ENCODE peak calls at places on chromosomes 2 and 18, in five cellular contexts. M is GM12865, H is Panc1, D is foreskin fibroblast, N is pancreas. O is an unnamed sample.

GRCh38 chr2:37676274-37676673 is 4.8 kb upstream of the CDC42EP3 start:
- DNase-seq in M (no peak), H (no peak), D (no peak), N (no peak), O (no peak)

GRCh38 chr2:109032229-109032800 is 43.3 kb upstream of the EDAR start:
- DNase-seq in M (no peak), H (no peak), D (no peak), N (no peak), O (peak; percentile 8)

GRCh38 chr2:142165790-142166189 is 35.0 kb upstream of the LRP1B start:
- DNase-seq in M (peak; percentile 71), H (no peak), D (no peak), N (no peak), O (peak; percentile 91)

GRCh38 chr2:151481744-151482143 is 72.0 kb downstream of the RIF1 start:
- DNase-seq in M (peak; percentile 21), H (no peak), D (no peak), N (no peak), O (no peak)

GRCh38 chr2:7490672-7491071 is 573.5 kb downstream of the RNF144A start:
- DNase-seq in M (no peak), H (no peak), D (no peak), N (no peak), O (no peak)

GRCh38 chr2:36330456-36331395 is 24.9 kb upstream of the CRIM1 start:
- DNase-seq in M (no peak), H (no peak), D (no peak), N (no peak), O (no peak)

GRCh38 chr2:54504866-54505265 is 48.7 kb downstream of the SPTBN1 start:
- DNase-seq in M (no peak), H (no peak), D (no peak), N (no peak), O (no peak)

GRCh38 chr2:15979051-15979758 is 38.9 kb downstream of the MYCN start:
- DNase-seq in M (no peak), H (no peak), D (no peak), N (no peak), O (no peak)

GRCh38 chr18:48929212-48929612 is 21.6 kb downstream of the SMAD7 start:
- DNase-seq in M (no peak), H (no peak), D (no peak), N (no peak), O (no peak)

DNA sequence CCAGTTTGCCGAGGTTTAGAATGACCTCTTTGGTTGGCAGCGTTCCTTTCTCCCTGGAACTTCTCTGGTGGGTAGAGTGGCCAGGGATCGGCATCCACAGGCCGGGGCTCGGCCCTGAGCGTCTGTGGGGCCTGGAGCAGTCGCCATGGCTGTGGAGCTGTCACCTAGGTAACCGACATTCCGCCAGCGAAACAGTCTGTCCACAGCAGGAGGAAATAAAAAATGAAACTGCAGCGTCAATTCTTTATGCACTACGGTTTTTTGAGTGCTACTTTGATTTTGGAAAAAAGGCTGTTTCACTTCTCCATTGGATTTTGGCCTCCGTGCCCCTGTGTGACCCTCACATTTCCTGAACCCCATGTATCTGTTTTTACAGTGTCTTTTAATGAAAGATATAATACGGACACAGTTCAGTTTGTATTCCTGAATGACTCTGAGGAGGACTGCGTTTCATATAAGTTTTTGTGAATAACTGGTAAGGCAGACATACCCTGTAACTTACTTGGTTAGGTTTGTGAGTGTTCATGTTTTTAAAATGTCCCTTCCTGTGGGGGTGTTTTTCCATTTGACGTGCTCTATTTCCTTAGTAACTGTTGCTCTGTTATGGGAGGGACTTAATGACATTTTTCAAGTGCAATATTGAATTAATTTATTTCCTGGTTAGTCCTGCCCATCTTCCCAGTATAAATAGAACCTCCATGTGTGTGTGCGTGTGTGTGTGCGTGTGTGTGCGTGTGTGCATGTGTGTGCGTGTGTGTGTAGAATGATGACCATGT is 163.5 kb downstream of the LDLRAD4 start:
- DNase-seq in M (peak; percentile 22), H (no peak), D (no peak), N (peak; percentile 62), O (peak; percentile 83)
- H3K4me3 ChIP-seq in M (peak overlapping the region; percentile 26), H (no peak overlapping the region), D (peak overlapping the region; percentile 36), N (no peak overlapping the region), O (peak overlapping the region; percentile 30)

DNA sequence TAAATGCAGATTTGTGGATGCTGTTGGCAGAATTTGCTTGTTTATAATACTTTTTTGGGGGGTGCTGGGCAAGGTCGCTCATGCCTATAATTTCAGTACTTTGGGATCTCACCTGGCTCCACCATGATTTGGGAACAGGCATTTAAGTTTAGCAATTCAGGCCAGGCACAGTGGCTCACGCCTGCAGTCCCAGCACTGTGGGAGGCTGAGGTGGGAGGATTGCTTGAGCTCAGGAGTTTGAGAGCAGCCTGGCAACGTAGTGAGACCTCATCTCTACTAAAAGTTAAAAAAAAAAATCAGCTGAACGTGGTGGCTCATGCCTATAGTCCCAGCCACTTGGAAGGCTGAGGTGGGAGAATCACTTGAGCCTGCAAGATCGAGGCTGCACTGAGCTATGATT is 20.7 kb downstream of the TANC1 start:
- DNase-seq in M (no peak), H (no peak), D (no peak), N (no peak), O (no peak)
- H3K4me3 ChIP-seq in M (no peak overlapping the region), H (no peak overlapping the region), D (no peak overlapping the region), N (no peak overlapping the region), O (no peak overlapping the region)

GRCh38 chr2:47520825-47521665 is 118.1 kb downstream of the MSH2 start:
- DNase-seq in M (peak; percentile 94), H (no peak), D (peak; percentile 44), N (peak; percentile 45), O (peak; percentile 51)
- H3K4me3 ChIP-seq in M (peak overlapping the region; percentile 55), H (peak overlapping the region; percentile 53), D (peak overlapping the region; percentile 52), N (peak overlapping the region; percentile 29), O (peak overlapping the region; percentile 53)

GRCh38 chr2:27587025-27587424 is 4.2 kb downstream of the ZNF512 start:
- DNase-seq in M (peak; percentile 10), H (no peak), D (no peak), N (no peak), O (no peak)
- H3K4me3 ChIP-seq in M (no peak overlapping the region), H (no peak overlapping the region), D (no peak overlapping the region), N (no peak overlapping the region), O (no peak overlapping the region)

GRCh38 chr18:58263055-58263732 is 219.2 kb downstream of the NEDD4L start:
- DNase-seq in M (no peak), H (peak; percentile 17), D (no peak), N (peak; percentile 49), O (no peak)
- H3K4me3 ChIP-seq in M (no peak overlapping the region), H (peak overlapping the region; percentile 23), D (no peak overlapping the region), N (no peak overlapping the region), O (no peak overlapping the region)

DNA sequence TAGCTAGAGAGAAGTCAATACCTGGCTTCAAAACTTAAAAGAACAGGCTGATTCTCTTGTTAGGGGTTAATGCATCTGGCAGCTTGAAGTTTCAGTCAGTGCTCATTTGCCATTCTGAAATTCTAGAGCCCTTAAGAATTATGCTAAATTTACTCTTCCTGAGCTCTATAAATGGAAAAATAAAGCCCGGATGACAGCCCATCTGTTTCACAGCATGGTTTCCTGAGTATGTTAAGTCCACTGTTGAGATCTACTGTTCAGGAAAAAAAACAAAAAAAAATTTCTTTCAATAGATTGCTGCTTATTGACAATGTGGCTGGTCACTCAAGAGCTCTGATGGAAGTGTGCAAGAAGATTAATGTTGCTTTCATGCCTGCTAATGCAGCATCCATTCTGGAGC is 101.3 kb upstream of the RPE start:
- DNase-seq in M (no peak), H (no peak), D (no peak), N (no peak), O (no peak)
- H3K4me3 ChIP-seq in M (no peak overlapping the region), H (no peak overlapping the region), D (no peak overlapping the region), N (no peak overlapping the region), O (no peak overlapping the region)

GRCh38 chr2:9178110-9178904 is 28.3 kb upstream of the ASAP2 start:
- DNase-seq in M (peak; percentile 16), H (no peak), D (no peak), N (peak; percentile 33), O (no peak)

GRCh38 chr2:9179572-9180201 is 26.9 kb upstream of the ASAP2 start:
- DNase-seq in M (no peak), H (peak; percentile 78), D (peak; percentile 94), N (peak; percentile 31), O (peak; percentile 72)

GRCh38 chr2:9184319-9184807 is 22.2 kb upstream of the ASAP2 start:
- DNase-seq in M (no peak), H (no peak), D (no peak), N (no peak), O (no peak)

GRCh38 chr2:9174771-9175441 is 31.7 kb upstream of the ASAP2 start:
- DNase-seq in M (peak; percentile 21), H (no peak), D (peak; percentile 89), N (no peak), O (peak; percentile 76)

DNA sequence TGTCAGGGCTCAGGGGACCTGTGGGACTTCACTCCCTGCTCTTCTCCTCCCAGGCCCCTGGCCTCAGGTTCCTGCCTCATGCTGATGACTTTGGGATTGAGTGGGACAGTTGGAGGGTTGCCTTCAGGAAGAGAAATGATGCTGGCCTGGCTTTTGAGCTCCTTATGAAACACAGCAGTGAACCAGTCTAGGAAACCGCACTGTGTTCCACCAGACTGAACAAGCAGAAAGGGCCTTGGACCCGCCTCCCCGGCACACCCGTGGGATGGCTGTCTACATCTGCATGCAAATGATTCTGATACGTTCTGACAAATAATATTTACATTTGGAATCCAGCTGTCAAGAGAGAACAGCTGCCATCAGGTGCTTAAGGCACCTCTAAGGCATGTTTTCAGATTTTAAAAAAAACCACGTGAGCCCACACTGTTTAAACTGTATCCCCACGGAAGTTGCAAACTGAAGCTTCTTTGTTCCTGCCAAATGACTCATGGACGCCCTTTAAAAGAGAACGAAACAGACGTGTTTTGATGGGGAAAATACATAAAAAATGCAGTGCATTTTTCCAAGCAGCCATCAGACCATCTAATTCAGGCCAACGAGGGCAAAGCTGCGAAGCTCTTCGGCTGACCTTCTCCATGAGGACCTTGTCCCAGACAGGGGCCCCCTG is 27.6 kb upstream of the ASAP2 start:
- DNase-seq in M (peak; percentile 57), H (no peak), D (peak; percentile 74), N (peak; percentile 40), O (peak; percentile 75)
- H3K4me3 ChIP-seq in M (no peak overlapping the region), H (no peak overlapping the region), D (no peak overlapping the region), N (no peak overlapping the region), O (no peak overlapping the region)

DNA sequence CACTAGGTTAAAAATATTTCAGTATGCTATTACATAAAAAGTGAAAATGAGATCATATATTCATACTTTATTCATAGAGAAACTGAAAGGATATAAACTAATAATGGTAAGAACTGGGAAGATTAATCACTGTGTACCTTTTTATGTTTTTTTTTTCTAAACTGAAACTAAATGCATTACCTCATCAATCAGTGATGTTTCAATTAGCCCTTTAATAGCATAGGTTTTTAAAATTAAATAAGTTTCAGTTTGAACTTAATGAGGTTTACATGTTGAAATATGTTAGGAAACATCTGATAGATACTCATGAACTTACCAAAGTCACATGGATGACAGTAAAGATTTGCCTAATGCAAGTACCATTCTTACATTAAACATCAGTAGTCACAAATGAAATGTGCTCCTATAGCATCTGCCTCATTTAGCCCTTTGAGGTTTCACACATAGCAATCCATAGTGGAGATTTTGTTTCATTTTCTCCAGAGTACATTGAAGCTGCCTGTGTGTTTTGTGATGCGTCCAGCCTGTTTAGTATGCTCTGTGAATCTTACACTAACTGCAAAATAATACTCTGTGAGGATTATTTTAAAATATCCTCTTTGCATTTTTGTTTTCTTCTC is 8.9 kb downstream of the MAPRE2 start:
- DNase-seq in M (peak; percentile 16), H (no peak), D (no peak), N (no peak), O (peak; percentile 57)
- H3K4me3 ChIP-seq in M (peak overlapping the region; percentile 54), H (no peak overlapping the region), D (peak overlapping the region; percentile 10), N (no peak overlapping the region), O (no peak overlapping the region)

GRCh38 chr2:110115291-110116032 is at the start of gene MALL:
- DNase-seq in M (no peak), H (no peak), D (no peak), N (no peak), O (no peak)
- H3K4me3 ChIP-seq in M (no peak within 1 kb of the TSS), H (peak within 1 kb of the TSS; percentile 86), D (peak within 1 kb of the TSS; percentile 48), N (peak within 1 kb of the TSS; percentile 20), O (peak within 1 kb of the TSS; percentile 52)